ENCODE peak calls at places on chromosomes 11 and 22, in ten cellular contexts. F is mucosa of descending colon; H is MG63; V is CD8-positive, alpha-beta T cell; E is nephron progenitor cell; M is body of pancreas; I is ovary; N is AG08395; A is ureter; C is fibroblast of lung. T is an unnamed sample.

GRCh38 chr11:55658031-55658573 is 3.9 kb upstream of the OR4C6 start:
- DNase-seq in F (no peak), H (no peak), V (no peak), E (no peak), M (no peak), I (no peak), N (no peak), A (no peak), C (no peak), T (no peak)

GRCh38 chr11:126304457-126305072 is 705 bp downstream of the DCPS start:
- DNase-seq in F (no peak), H (no peak), V (no peak), E (no peak), M (no peak), I (no peak), N (no peak), A (no peak), C (no peak), T (no peak)

GRCh38 chr11:122137081-122137793 is 21.2 kb upstream of the BLID start:
- DNase-seq in F (no peak), H (no peak), V (no peak), E (no peak), M (no peak), I (no peak), N (peak), A (no peak), C (peak), T (no peak)

GRCh38 chr22:49724893-49725489 is 102.7 kb downstream of the BRD1 start:
- DNase-seq in F (peak), H (peak), V (peak), E (peak), M (peak), I (no peak), N (peak), A (peak), C (peak), T (no peak)

GRCh38 chr11:71420455-71421241 is 27.5 kb downstream of the DHCR7 start:
- DNase-seq in F (peak), H (peak), V (no peak), E (peak), M (peak), I (no peak), N (peak), A (no peak), C (peak), T (no peak)

GRCh38 chr22:22245935-22246525 is 1.4 kb downstream of the VPREB1 start:
- DNase-seq in F (no peak), H (no peak), V (no peak), E (no peak), M (no peak), I (no peak), N (no peak), A (no peak), C (no peak), T (no peak)

GRCh38 chr22:37318255-37319109 is 36.2 kb downstream of the CYTH4 start:
- DNase-seq in F (no peak), H (no peak), V (no peak), E (no peak), M (no peak), I (no peak), N (no peak), A (no peak), C (no peak), T (no peak)

GRCh38 chr22:43796567-43796966 is 15.5 kb downstream of the EFCAB6 start:
- DNase-seq in F (peak), H (no peak), V (no peak), E (no peak), M (no peak), I (no peak), N (peak), A (no peak), C (peak), T (no peak)

GRCh38 chr11:32893091-32893946 is 708 bp downstream of the QSER1 start:
- DNase-seq in F (peak), H (peak), V (peak), E (peak), M (peak), I (peak), N (peak), A (peak), C (peak), T (peak)

GRCh38 chr11:107405260-107405659 is 52.4 kb downstream of the CWF19L2 start:
- DNase-seq in F (no peak), H (no peak), V (no peak), E (no peak), M (no peak), I (no peak), N (no peak), A (no peak), C (no peak), T (no peak)

GRCh38 chr22:37242395-37242918 is 1.6 kb downstream of the RAC2 start:
- DNase-seq in F (peak), H (no peak), V (peak), E (no peak), M (peak), I (no peak), N (peak), A (peak), C (peak), T (peak)

GRCh38 chr11:34798985-34799384 is 117.2 kb downstream of the APIP start:
- DNase-seq in F (no peak), H (no peak), V (no peak), E (no peak), M (no peak), I (no peak), N (no peak), A (no peak), C (no peak), T (no peak)

GRCh38 chr11:126834149-126834548 is 166.4 kb downstream of the KIRREL3 start:
- DNase-seq in F (no peak), H (peak), V (no peak), E (no peak), M (no peak), I (no peak), N (peak), A (no peak), C (peak), T (no peak)

GRCh38 chr22:29313126-29314071 is 2.1 kb downstream of the RASL10A start:
- DNase-seq in F (no peak), H (no peak), V (no peak), E (no peak), M (no peak), I (no peak), N (peak), A (no peak), C (no peak), T (peak)

GRCh38 chr22:25840162-25840561 is 98.2 kb downstream of the MYO18B start:
- DNase-seq in F (no peak), H (no peak), V (no peak), E (peak), M (no peak), I (no peak), N (no peak), A (no peak), C (no peak), T (no peak)

GRCh38 chr11:102869354-102869753 is 5.4 kb downstream of the MMP12 start:
- DNase-seq in F (no peak), H (peak), V (no peak), E (no peak), M (no peak), I (no peak), N (no peak), A (no peak), C (no peak), T (no peak)

GRCh38 chr11:61022311-61023085 is 51.0 kb downstream of the CD6 start:
- DNase-seq in F (no peak), H (no peak), V (no peak), E (no peak), M (no peak), I (no peak), N (no peak), A (no peak), C (no peak), T (no peak)

GRCh38 chr22:36257308-36257707 is 4.4 kb downstream of the APOL1 start:
- DNase-seq in F (no peak), H (no peak), V (no peak), E (no peak), M (no peak), I (no peak), N (no peak), A (no peak), C (no peak), T (no peak)

GRCh38 chr22:26646158-26646557 is 11.2 kb upstream of the MIAT start:
- DNase-seq in F (no peak), H (no peak), V (no peak), E (no peak), M (no peak), I (no peak), N (peak), A (no peak), C (peak), T (no peak)

GRCh38 chr22:47395481-47395880 is 633.0 kb downstream of the TBC1D22A start:
- DNase-seq in F (peak), H (no peak), V (no peak), E (no peak), M (peak), I (no peak), N (no peak), A (no peak), C (peak), T (no peak)

GRCh38 chr11:58787903-58788302 is 56.2 kb upstream of the GLYAT start:
- DNase-seq in F (no peak), H (peak), V (no peak), E (no peak), M (no peak), I (no peak), N (no peak), A (no peak), C (peak), T (no peak)

GRCh38 chr11:113715882-113716625 is 9.9 kb upstream of the TMPRSS5 start:
- DNase-seq in F (no peak), H (no peak), V (no peak), E (no peak), M (no peak), I (no peak), N (no peak), A (no peak), C (no peak), T (no peak)

GRCh38 chr22:20258584-20259335 is 9.4 kb downstream of the RTN4R start:
- DNase-seq in F (no peak), H (no peak), V (no peak), E (no peak), M (no peak), I (no peak), N (no peak), A (no peak), C (no peak), T (no peak)

GRCh38 chr11:102345923-102346322 is 1.1 kb upstream of the BIRC2 start:
- DNase-seq in F (no peak), H (peak), V (no peak), E (no peak), M (no peak), I (no peak), N (peak), A (no peak), C (peak), T (no peak)

GRCh38 chr11:129366737-129367597 is 8.7 kb upstream of the BARX2 start:
- DNase-seq in F (no peak), H (no peak), V (no peak), E (no peak), M (no peak), I (no peak), N (no peak), A (no peak), C (no peak), T (no peak)

GRCh38 chr11:117580866-117581265 is 216.2 kb downstream of the DSCAML1 start:
- DNase-seq in F (no peak), H (no peak), V (no peak), E (no peak), M (no peak), I (no peak), N (no peak), A (no peak), C (no peak), T (no peak)

GRCh38 chr22:26757496-26757895 is 100.1 kb downstream of the MIAT start:
- DNase-seq in F (no peak), H (no peak), V (no peak), E (no peak), M (no peak), I (no peak), N (no peak), A (no peak), C (no peak), T (no peak)

GRCh38 chr11:119432484-119433368 is 9.8 kb upstream of the THY1 start:
- DNase-seq in F (no peak), H (peak), V (no peak), E (no peak), M (no peak), I (no peak), N (peak), A (no peak), C (peak), T (no peak)

GRCh38 chr11:112042161-112042960 is 17.2 kb downstream of the DLAT start:
- DNase-seq in F (no peak), H (no peak), V (no peak), E (no peak), M (no peak), I (no peak), N (peak), A (no peak), C (peak), T (no peak)

GRCh38 chr22:36505998-36506635 is 723 bp downstream of the FOXRED2 start:
- DNase-seq in F (no peak), H (no peak), V (no peak), E (no peak), M (peak), I (peak), N (no peak), A (no peak), C (no peak), T (no peak)

GRCh38 chr11:65112226-65112550 is 516 bp downstream of the TM7SF2 start:
- DNase-seq in F (no peak), H (no peak), V (no peak), E (peak), M (no peak), I (no peak), N (no peak), A (no peak), C (no peak), T (no peak)

GRCh38 chr22:23829845-23830372 is 8.9 kb downstream of the DERL3 start:
- DNase-seq in F (no peak), H (no peak), V (no peak), E (no peak), M (no peak), I (no peak), N (peak), A (no peak), C (peak), T (no peak)

GRCh38 chr11:78202733-78203167 is 14.0 kb downstream of the USP35 start:
- DNase-seq in F (peak), H (no peak), V (peak), E (no peak), M (peak), I (no peak), N (no peak), A (no peak), C (no peak), T (no peak)

GRCh38 chr22:41302016-41302767 is 867 bp downstream of the ZC3H7B start:
- DNase-seq in F (peak), H (peak), V (no peak), E (peak), M (peak), I (no peak), N (no peak), A (no peak), C (peak), T (no peak)

GRCh38 chr22:46081036-46081830 is 69.1 kb upstream of the PPARA start:
- DNase-seq in F (no peak), H (no peak), V (no peak), E (no peak), M (peak), I (no peak), N (no peak), A (no peak), C (no peak), T (peak)

GRCh38 chr11:68704887-68705286 is 20.5 kb downstream of the GAL start:
- DNase-seq in F (no peak), H (peak), V (no peak), E (peak), M (no peak), I (no peak), N (no peak), A (no peak), C (peak), T (no peak)

GRCh38 chr22:47373648-47374272 is 611.3 kb downstream of the TBC1D22A start:
- DNase-seq in F (no peak), H (no peak), V (no peak), E (no peak), M (no peak), I (peak), N (no peak), A (peak), C (no peak), T (peak)

GRCh38 chr11:121928597-121929580 is 187.1 kb downstream of the BLID start:
- DNase-seq in F (no peak), H (no peak), V (no peak), E (peak), M (no peak), I (peak), N (no peak), A (no peak), C (no peak), T (no peak)

GRCh38 chr22:47310601-47311000 is 548.2 kb downstream of the TBC1D22A start:
- DNase-seq in F (no peak), H (no peak), V (no peak), E (no peak), M (no peak), I (no peak), N (no peak), A (no peak), C (peak), T (no peak)

T was measured in aorta.